ENCODE peak calls at places on chromosome 1, in ten cellular contexts. I, H, U, D, X, F, P, C, T and R are unnamed samples.

GRCh38 chr1:220339581-220339980 is 67.3 kb upstream of the RAB3GAP2 start:
- DNase-seq in P (no peak), U (no peak), F (no peak), I (no peak), H (no peak), X (no peak), C (no peak), D (no peak), T (no peak), R (no peak)

GRCh38 chr1:42971848-42972291 is 13.2 kb upstream of the SLC2A1 start:
- DNase-seq in U (no peak), P (peak), I (no peak), H (no peak), D (no peak), C (no peak), X (no peak), T (no peak), F (no peak), R (no peak)

GRCh38 chr1:82934069-82934468 is 1064.9 kb downstream of the TTLL7 start:
- DNase-seq in U (no peak), P (no peak), D (no peak), H (no peak), C (no peak), X (peak), T (peak), I (no peak), F (no peak), R (no peak)

GRCh38 chr1:25562101-25562927 is 18.9 kb downstream of the LDLRAP1 start:
- DNase-seq in F (no peak), I (no peak), P (no peak), D (peak), X (no peak), H (no peak), U (no peak), T (no peak), C (no peak), R (no peak)

GRCh38 chr1:188706742-188707141 is 1770.9 kb downstream of the BRINP3 start:
- DNase-seq in I (no peak), D (no peak), U (no peak), C (no peak), P (peak), F (no peak), H (no peak), X (no peak), T (no peak), R (no peak)

GRCh38 chr1:3072178-3072947 is 3.4 kb downstream of the PRDM16 start:
- DNase-seq in H (peak), X (no peak), P (no peak), D (no peak), U (no peak), F (no peak), I (no peak), C (no peak), T (no peak), R (peak)

GRCh38 chr1:242187816-242188215 is 188.9 kb upstream of the MAP1LC3C start:
- DNase-seq in U (no peak), D (no peak), F (no peak), I (no peak), X (no peak), P (no peak), H (no peak), T (no peak), C (no peak), R (no peak)

GRCh38 chr1:198932351-198932991 is 293.6 kb downstream of the PTPRC start:
- DNase-seq in D (no peak), T (no peak), F (no peak), C (no peak), U (no peak), P (peak), X (no peak), I (peak), H (no peak), R (no peak)

GRCh38 chr1:63512584-63512983 is 10.4 kb downstream of the ITGB3BP start:
- DNase-seq in D (no peak), X (no peak), P (no peak), H (no peak), U (no peak), F (no peak), T (no peak), C (no peak), I (no peak), R (no peak)

GRCh38 chr1:200179126-200179780 is 151.7 kb downstream of the NR5A2 start:
- DNase-seq in U (no peak), P (peak), X (no peak), D (no peak), H (no peak), T (no peak), F (no peak), I (no peak), C (no peak), R (no peak)

GRCh38 chr1:222045816-222046215 is 303.9 kb upstream of the DUSP10 start:
- DNase-seq in P (no peak), C (no peak), D (no peak), U (no peak), H (no peak), I (no peak), X (no peak), T (no peak), F (no peak), R (no peak)

GRCh38 chr1:19321071-19321470 is 8.9 kb downstream of the SLC66A1 start:
- DNase-seq in X (no peak), T (no peak), D (no peak), I (no peak), P (no peak), U (no peak), C (no peak), H (no peak), F (no peak), R (no peak)

GRCh38 chr1:218460367-218460766 is 115.2 kb downstream of the TGFB2 start:
- DNase-seq in P (peak), H (no peak), I (no peak), D (no peak), T (peak), F (no peak), U (no peak), C (no peak), X (no peak), R (peak)

GRCh38 chr1:46193984-46194570 is 4.2 kb downstream of the POMGNT1 start:
- DNase-seq in F (no peak), D (peak), H (no peak), X (no peak), U (no peak), T (no peak), C (no peak), I (no peak), P (no peak), R (no peak)

GRCh38 chr1:115224636-115225035 is 113.4 kb downstream of the NGF start:
- DNase-seq in I (no peak), C (no peak), X (no peak), T (no peak), U (no peak), P (no peak), F (no peak), H (no peak), D (no peak), R (no peak)

GRCh38 chr1:33921281-33921680 is 57.4 kb downstream of the HMGB4 start:
- DNase-seq in C (no peak), D (no peak), H (no peak), X (no peak), I (no peak), T (no peak), P (no peak), U (no peak), F (no peak), R (no peak)

GRCh38 chr1:27455166-27455811 is 34.7 kb downstream of the WASF2 start:
- DNase-seq in C (no peak), U (no peak), D (no peak), X (no peak), T (no peak), F (no peak), I (no peak), H (no peak), P (no peak), R (no peak)

GRCh38 chr1:246933893-246934292 is 2.1 kb upstream of the AHCTF1 start:
- DNase-seq in I (no peak), U (no peak), H (no peak), F (no peak), T (no peak), X (no peak), P (no peak), C (no peak), D (no peak), R (no peak)

GRCh38 chr1:36352910-36353878 is 29.7 kb upstream of the EVA1B start:
- DNase-seq in C (no peak), I (no peak), D (no peak), H (no peak), U (no peak), T (no peak), X (no peak), P (peak), F (no peak), R (peak)

GRCh38 chr1:225451340-225451739 is 23.5 kb upstream of the LBR start:
- DNase-seq in X (no peak), I (no peak), U (no peak), P (no peak), C (no peak), T (no peak), F (no peak), H (no peak), D (no peak), R (no peak)

GRCh38 chr1:6614019-6614952 is 755 bp downstream of the PHF13 start:
- DNase-seq in I (peak), P (peak), D (peak), F (peak), U (peak), T (peak), X (no peak), H (peak), C (no peak), R (peak)

GRCh38 chr1:183238071-183238470 is 52.0 kb downstream of the LAMC2 start:
- DNase-seq in X (no peak), I (no peak), P (peak), C (no peak), T (no peak), D (no peak), H (no peak), U (no peak), F (no peak), R (no peak)